ENCODE peak calls at places on chromosome 2, in six cellular contexts. U is heart right ventricle, Z is esophagus squamous epithelium, P is SJSA1, K is mucosa of descending colon, Q is IMR-90. F is an unnamed sample.

GRCh38 chr2:10970666-10971065 is 58.9 kb downstream of the KCNF1 start:
- DNase-seq in U (no peak), Z (no peak), P (no peak), K (no peak), Q (no peak), F (no peak)

GRCh38 chr2:147511491-147511948 is 333.3 kb upstream of the ACVR2A start:
- DNase-seq in U (peak; percentile 42), Z (no peak), P (no peak), K (no peak), Q (no peak), F (no peak)

GRCh38 chr2:238256594-238257104 is 16.8 kb upstream of the HES6 start:
- DNase-seq in U (peak; percentile 57), Z (peak; percentile 22), P (peak; percentile 55), K (peak; percentile 89), Q (peak; percentile 61), F (peak; percentile 94)

GRCh38 chr2:163039266-163039665 is 200.7 kb upstream of the KCNH7 start:
- DNase-seq in U (no peak), Z (no peak), P (no peak), K (no peak), Q (no peak), F (no peak)

GRCh38 chr2:168460561-168460960 is 4.5 kb downstream of the CERS6 start:
- DNase-seq in U (no peak), Z (no peak), P (no peak), K (no peak), Q (no peak), F (no peak)

GRCh38 chr2:16861154-16861929 is 195.7 kb upstream of the CYRIA start:
- DNase-seq in U (no peak), Z (no peak), P (no peak), K (no peak), Q (no peak), F (no peak)

GRCh38 chr2:177553176-177553909 is 160.8 kb downstream of the AGPS start:
- DNase-seq in U (no peak), Z (no peak), P (no peak), K (no peak), Q (peak; percentile 28), F (no peak)

GRCh38 chr2:53508667-53509066 is 258.9 kb upstream of the CHAC2 start:
- DNase-seq in U (no peak), Z (no peak), P (no peak), K (no peak), Q (peak; percentile 9), F (no peak)

GRCh38 chr2:47520302-47520630 is 117.3 kb downstream of the MSH2 start:
- DNase-seq in U (no peak), Z (no peak), P (no peak), K (no peak), Q (no peak), F (no peak)

GRCh38 chr2:98759338-98759737 is 28.4 kb upstream of the MGAT4A start:
- DNase-seq in U (no peak), Z (no peak), P (no peak), K (no peak), Q (no peak), F (no peak)

GRCh38 chr2:240433973-240434727 is 1.3 kb upstream of the GPC1 start:
- DNase-seq in U (no peak), Z (no peak), P (peak; percentile 82), K (peak; percentile 38), Q (peak; percentile 98), F (peak; percentile 24)

GRCh38 chr2:128324008-128324896 is 5.6 kb upstream of the HS6ST1 start:
- DNase-seq in U (no peak), Z (no peak), P (no peak), K (no peak), Q (no peak), F (no peak)

GRCh38 chr2:31137211-31138036 is 816 bp downstream of the GALNT14 start:
- DNase-seq in U (no peak), Z (no peak), P (no peak), K (no peak), Q (no peak), F (peak; percentile 35)

GRCh38 chr2:181792906-181793305 is 98.6 kb upstream of the ITPRID2 start:
- DNase-seq in U (no peak), Z (no peak), P (no peak), K (no peak), Q (no peak), F (no peak)
- H3K4me1 ChIP-seq in U (no peaks in the 10 kb centered on the region), Z (peaks cover 14% of the 10 kb centered on the region), P (peaks cover 45% of the 10 kb centered on the region), K (peaks cover 36% of the 10 kb centered on the region), Q (peaks cover 16% of the 10 kb centered on the region), F (no peaks in the 10 kb centered on the region)

DNA sequence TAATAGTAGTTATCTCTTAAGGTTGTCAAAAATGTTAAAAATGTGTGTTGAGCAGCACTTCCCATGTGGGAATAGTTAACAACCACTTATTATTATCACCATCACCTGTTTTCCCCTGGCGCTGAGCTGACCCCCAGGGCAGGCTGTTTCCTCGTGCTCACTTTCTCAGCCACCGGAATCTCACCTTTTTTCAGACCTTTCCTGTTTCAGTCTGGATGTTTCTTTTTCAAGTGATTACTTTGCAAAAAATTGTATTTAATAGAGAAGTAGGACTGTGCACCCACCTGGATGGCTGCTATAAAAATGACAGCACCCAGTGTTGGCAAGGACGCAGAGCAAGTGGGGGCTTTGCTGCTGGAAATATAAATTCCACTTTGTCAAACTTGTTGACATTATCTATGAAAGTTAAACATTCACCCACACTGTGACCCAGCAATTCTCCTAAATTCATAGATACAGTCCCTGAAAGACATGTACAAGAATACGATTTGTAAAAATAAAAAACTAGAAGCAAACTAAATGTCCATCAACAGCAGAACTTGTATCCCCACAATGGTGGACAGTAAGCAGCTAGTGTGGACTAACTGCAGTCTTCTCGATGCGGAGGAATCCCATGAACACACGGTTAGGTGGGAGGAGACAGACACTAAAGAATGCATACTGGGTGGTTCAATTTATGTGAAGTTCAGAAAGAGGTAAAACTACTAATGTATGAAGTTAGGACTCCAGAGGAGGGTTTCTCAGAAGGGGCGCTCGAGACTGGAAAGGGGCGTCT is 66.5 kb downstream of the SOWAHC start:
- DNase-seq in U (no peak), Z (no peak), P (no peak), K (no peak), Q (no peak), F (no peak)
- H3K4me1 ChIP-seq in U (no peaks in the 10 kb centered on the region), Z (peaks cover 61% of the 10 kb centered on the region), P (no peaks in the 10 kb centered on the region), K (peaks cover 31% of the 10 kb centered on the region), Q (peaks cover 4% of the 10 kb centered on the region), F (no peaks in the 10 kb centered on the region)

DNA sequence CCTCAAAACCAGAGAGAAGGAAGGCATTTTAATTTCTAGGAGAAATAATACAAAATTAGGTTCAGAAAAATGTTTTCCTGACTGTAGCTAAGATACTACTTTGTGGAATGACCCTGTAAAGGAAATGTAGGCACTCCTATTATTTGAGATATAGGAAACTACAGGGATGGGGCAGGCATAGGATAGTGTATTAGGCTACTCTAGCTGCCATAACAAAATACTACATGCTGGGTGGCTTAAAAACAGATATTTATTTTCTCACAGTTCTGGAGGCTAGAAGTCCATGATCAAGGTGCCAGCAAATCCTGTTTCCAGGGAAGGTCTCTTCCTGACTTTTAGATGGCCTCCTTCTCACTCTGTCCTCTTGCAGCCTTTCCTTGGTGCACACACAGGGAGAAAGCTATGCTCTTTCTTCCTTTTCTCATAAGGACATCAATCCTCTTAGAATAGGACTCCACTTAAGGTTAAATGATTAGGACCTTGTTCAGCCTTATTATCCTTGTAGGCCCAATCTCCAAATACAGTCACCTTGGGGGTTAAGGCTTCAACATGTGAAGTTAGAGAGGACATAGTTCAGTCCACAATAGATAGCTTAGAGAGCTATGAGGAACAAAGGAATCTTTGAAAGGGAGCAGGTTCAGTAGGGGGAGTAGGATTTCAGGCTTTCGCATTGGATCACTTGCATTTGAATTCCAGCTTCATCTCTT is 14.0 kb upstream of the CAVIN2 start:
- DNase-seq in U (no peak), Z (no peak), P (no peak), K (no peak), Q (no peak), F (no peak)
- H3K4me1 ChIP-seq in U (peaks cover 21% of the 10 kb centered on the region), Z (peaks cover 32% of the 10 kb centered on the region), P (peaks cover 31% of the 10 kb centered on the region), K (no peaks in the 10 kb centered on the region), Q (peaks cover 5% of the 10 kb centered on the region), F (peaks cover 17% of the 10 kb centered on the region)

GRCh38 chr2:120748741-120749140 is 13.1 kb downstream of the GLI2 start:
- DNase-seq in U (no peak), Z (no peak), P (no peak), K (no peak), Q (no peak), F (no peak)

GRCh38 chr2:120748310-120748709 is 12.6 kb downstream of the GLI2 start:
- DNase-seq in U (no peak), Z (no peak), P (no peak), K (no peak), Q (no peak), F (no peak)

GRCh38 chr2:120746179-120746549 is 10.5 kb downstream of the GLI2 start:
- DNase-seq in U (peak; percentile 2), Z (no peak), P (no peak), K (no peak), Q (no peak), F (no peak)

GRCh38 chr2:120747706-120748105 is 12.0 kb downstream of the GLI2 start:
- DNase-seq in U (no peak), Z (no peak), P (no peak), K (no peak), Q (no peak), F (no peak)

GRCh38 chr2:120747281-120747680 is 11.6 kb downstream of the GLI2 start:
- DNase-seq in U (no peak), Z (no peak), P (no peak), K (no peak), Q (no peak), F (no peak)
- H3K4me1 ChIP-seq in U (no peaks in the 10 kb centered on the region), Z (no peaks in the 10 kb centered on the region), P (peaks cover 53% of the 10 kb centered on the region), K (no peaks in the 10 kb centered on the region), Q (peaks cover 35% of the 10 kb centered on the region), F (peaks cover 5% of the 10 kb centered on the region)

F was measured in BE2C.